ENCODE peak calls at places on chromosome 20, in six cellular contexts. Y is RWPE2, F is IMR-90, H is body of pancreas, P is Caco-2, I is suprapubic skin. B is an unnamed sample.

GRCh38 chr20:22723659-22724058 is 139.3 kb upstream of the FOXA2 start:
- DNase-seq in Y (no peak), F (no peak), H (no peak), P (no peak), I (no peak), B (no peak)

GRCh38 chr20:46699651-46700359 is 9.6 kb upstream of the SLC2A10 start:
- DNase-seq in Y (no peak), F (peak; percentile 52), H (no peak), P (no peak), I (no peak), B (no peak)

GRCh38 chr20:33687993-33688937 is 2.1 kb upstream of the E2F1 start:
- DNase-seq in Y (no peak), F (no peak), H (no peak), P (no peak), I (no peak), B (no peak)

GRCh38 chr20:34998331-34998950 is 42.8 kb downstream of the MYH7B start:
- DNase-seq in Y (peak; percentile 88), F (no peak), H (no peak), P (peak; percentile 65), I (no peak), B (no peak)

GRCh38 chr20:32902456-32903420 is 44.0 kb downstream of the EFCAB8 start:
- DNase-seq in Y (peak; percentile 85), F (peak; percentile 41), H (peak; percentile 65), P (peak; percentile 76), I (no peak), B (peak; percentile 11)

GRCh38 chr20:24915440-24915839 is 33.6 kb upstream of the CST7 start:
- DNase-seq in Y (no peak), F (no peak), H (no peak), P (no peak), I (peak; percentile 67), B (peak; percentile 1)

GRCh38 chr20:63471002-63471718 is 1.3 kb downstream of the KCNQ2 start:
- DNase-seq in Y (peak; percentile 88), F (no peak), H (no peak), P (no peak), I (no peak), B (no peak)

GRCh38 chr20:61263084-61263695 is 11.1 kb downstream of the CDH4 start:
- DNase-seq in Y (no peak), F (peak; percentile 17), H (no peak), P (no peak), I (no peak), B (no peak)

GRCh38 chr20:774016-774679 is 5.8 kb upstream of the SLC52A3 start:
- DNase-seq in Y (no peak), F (no peak), H (no peak), P (no peak), I (no peak), B (no peak)

GRCh38 chr20:58480455-58481356 is 34.5 kb downstream of the APCDD1L start:
- DNase-seq in Y (no peak), F (no peak), H (no peak), P (peak; percentile 24), I (peak; percentile 73), B (no peak)

GRCh38 chr20:41005361-41005729 is 23.3 kb upstream of the TOP1 start:
- DNase-seq in Y (peak; percentile 99), F (peak; percentile 98), H (peak; percentile 92), P (no peak), I (peak; percentile 91), B (peak; percentile 94)

GRCh38 chr20:49372095-49372734 is 94.4 kb upstream of the ZNFX1 start:
- DNase-seq in Y (peak; percentile 92), F (no peak), H (no peak), P (no peak), I (no peak), B (peak; percentile 24)
- TF ChIP-seq CTCF in Y (no peak), F (no peak), H (no peak), P (no peak), I (no peak), B (no peak)

GRCh38 chr20:57467742-57468141 is 57.2 kb downstream of the CTCFL start:
- DNase-seq in Y (no peak), F (no peak), H (no peak), P (no peak), I (no peak), B (no peak)

GRCh38 chr20:57470666-57471495 is 54.1 kb downstream of the CTCFL start:
- DNase-seq in Y (no peak), F (no peak), H (no peak), P (no peak), I (no peak), B (no peak)

GRCh38 chr20:57470212-57470522 is 54.8 kb downstream of the CTCFL start:
- DNase-seq in Y (no peak), F (no peak), H (no peak), P (peak; percentile 68), I (no peak), B (no peak)

GRCh38 chr20:57469418-57470211 is 55.3 kb downstream of the CTCFL start:
- DNase-seq in Y (no peak), F (no peak), H (no peak), P (peak; percentile 75), I (no peak), B (no peak)

DNA sequence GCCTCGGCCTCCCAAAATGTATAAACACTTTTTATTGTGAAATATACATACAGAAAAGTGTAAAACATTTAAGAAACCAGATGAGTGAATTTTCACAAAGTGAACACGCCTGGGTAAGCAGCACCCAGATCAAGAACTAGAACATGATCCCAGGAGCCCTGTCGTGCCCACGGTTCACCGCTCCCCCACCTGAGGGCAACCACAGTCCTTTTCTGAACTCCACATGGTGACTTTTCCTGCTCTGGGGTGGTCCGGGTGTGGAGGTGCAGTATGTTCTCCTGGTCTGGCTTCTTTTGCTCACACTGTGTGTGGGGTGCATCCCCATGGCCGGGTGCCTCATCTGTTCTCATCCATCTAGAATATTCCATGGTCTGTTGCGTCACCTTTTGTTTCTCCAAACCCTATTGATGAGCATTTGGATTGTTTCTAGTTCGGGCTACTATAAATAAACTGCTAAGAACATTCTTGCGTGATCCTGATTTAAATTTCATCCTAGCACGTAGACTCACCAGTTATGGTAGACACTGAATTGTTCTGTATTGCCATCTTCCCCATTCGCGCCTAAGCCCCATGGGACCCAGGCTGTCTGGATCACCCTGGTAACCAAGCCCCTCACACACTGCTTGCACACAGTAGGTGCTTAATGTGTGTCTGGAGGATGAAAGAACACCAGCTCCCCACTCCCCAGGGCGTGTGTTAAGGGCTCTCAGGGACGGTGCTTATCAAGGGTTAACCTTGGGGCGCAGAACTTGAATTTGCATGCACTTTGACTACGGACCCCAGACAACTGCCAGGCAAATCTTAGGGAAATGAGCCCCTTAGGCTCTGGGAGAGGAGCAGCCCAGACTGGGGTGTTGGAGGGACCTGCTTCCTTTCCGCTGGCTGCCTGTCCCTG is 56.2 kb downstream of the CTCFL start:
- DNase-seq in Y (no peak), F (no peak), H (no peak), P (no peak), I (no peak), B (no peak)
- H3K27me3 ChIP-seq in Y (peaks cover 32% of the 10 kb centered on the region), F (peaks cover 22% of the 10 kb centered on the region), H (no peaks in the 10 kb centered on the region), P (peaks cover 3% of the 10 kb centered on the region), I (peaks cover 52% of the 10 kb centered on the region), B (no peaks in the 10 kb centered on the region)

DNA sequence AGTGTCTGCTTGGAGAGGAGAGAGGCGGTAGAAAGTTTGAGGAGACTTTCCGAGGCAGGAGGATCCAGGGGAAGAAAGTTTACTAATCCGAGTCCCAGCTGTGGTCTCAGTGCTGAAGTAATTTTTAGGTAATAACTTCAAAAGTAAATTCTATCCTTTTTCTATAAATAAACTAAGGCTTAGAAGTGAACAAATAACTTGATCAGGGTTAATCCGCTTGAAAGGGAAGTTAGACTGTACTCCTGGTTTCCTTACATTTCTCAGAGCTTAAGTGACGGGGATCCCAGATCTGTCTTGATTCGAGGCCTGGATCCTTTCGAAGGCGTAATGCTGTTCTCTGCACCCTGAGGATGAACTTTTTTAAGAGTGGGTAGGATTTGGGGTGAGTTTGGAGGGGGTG is 2.6 kb downstream of the STK35 start:
- DNase-seq in Y (no peak), F (no peak), H (no peak), P (no peak), I (no peak), B (no peak)
- H3K4me1 ChIP-seq in Y (peaks cover 17% of the 10 kb centered on the region), F (peaks cover 3% of the 10 kb centered on the region), H (peaks cover 62% of the 10 kb centered on the region), P (peaks cover 14% of the 10 kb centered on the region), I (peaks cover 61% of the 10 kb centered on the region), B (peaks cover 25% of the 10 kb centered on the region)

GRCh38 chr20:13638162-13638495 is 603 bp downstream of the TASP1 start:
- DNase-seq in Y (no peak), F (peak; percentile 16), H (no peak), P (peak; percentile 42), I (no peak), B (no peak)

GRCh38 chr20:13644010-13644409 is 5.3 kb upstream of the TASP1 start:
- DNase-seq in Y (no peak), F (no peak), H (no peak), P (no peak), I (no peak), B (no peak)

DNA sequence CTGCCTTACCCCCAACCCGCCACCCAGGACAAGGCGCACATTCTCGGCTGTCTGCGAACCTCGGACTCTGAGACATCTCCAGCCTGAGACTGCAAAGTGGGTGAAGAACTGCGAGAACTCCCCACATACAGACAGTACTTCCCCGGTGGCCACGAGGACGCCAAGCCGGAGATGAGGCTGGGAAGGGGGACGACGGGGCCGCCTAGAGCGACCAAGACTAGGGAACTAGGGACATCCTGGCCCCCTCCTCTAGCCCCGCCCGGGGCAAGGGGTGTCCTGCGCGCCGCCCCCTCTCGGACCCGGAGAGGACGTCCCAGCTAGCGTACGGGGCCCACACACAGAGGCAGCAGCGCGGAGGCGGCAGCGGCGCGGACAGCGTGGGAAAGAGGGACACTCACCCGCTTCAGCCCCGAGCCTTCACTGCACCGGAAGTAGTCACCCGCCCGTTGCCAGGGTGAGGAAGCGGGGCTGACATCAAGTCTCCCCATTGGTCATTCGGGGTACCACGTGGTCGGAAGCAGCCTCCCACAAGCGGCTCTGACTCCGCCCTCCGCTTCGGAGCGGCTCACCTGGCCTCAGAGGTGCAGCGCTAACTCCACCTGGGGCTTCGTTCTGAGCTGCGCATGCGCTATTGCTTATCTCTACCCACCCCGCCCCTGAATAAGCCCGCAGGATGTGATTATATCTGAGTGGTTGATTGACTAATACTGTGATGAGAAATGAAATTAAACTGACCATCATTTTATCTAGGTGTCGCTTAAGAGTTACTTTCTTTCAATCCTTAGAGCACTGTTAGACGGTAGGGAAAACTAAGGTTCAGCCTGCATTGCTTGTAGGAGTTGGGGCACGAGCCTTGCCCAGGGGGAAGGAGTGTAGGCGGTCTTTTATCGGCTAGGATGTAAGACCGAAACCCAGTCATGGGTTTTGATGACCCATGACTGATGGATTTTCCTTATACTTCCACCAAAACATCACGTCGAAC is at the start of gene TASP1:
- DNase-seq in Y (peak; percentile 99), F (peak; percentile 94), H (peak; percentile 99), P (peak; percentile 100), I (peak; percentile 97), B (peak; percentile 98)
- TF ChIP-seq CTCF in Y (no peak), F (no peak), H (no peak), P (no peak), I (no peak), B (no peak)

DNA sequence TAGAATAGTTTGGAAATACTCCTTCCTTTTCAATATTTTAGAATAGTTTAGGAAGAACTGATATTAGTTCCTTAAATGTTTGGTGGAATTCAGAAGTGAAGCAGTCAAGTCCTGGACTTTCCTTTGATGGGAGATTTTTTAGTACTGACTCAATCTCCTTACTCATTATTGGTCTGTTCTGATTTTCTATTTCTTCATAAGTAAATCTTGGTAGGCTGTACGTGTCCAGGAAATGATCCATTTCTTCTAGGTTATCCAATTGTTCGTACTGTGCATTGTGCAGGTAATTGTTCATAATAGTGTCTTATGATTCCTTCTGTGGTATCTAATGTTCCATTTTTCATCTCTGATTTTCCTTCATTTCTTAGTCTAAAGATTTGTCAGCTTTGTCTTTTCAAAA is 138.9 kb downstream of the SYCP2 start:
- DNase-seq in Y (no peak), F (no peak), H (no peak), P (no peak), I (no peak), B (no peak)
- H3K27me3 ChIP-seq in Y (no peaks in the 10 kb centered on the region), F (no peaks in the 10 kb centered on the region), H (no peaks in the 10 kb centered on the region), P (no peaks in the 10 kb centered on the region), I (peaks cover 8% of the 10 kb centered on the region), B (no peaks in the 10 kb centered on the region)

B was measured in prostate gland.